ENCODE peak calls at places on chromosomes 4 and X, in nine cellular contexts. One of them, this sample, is unnamed.

GRCh38 chrX:41522681-41523080 is 75.5 kb downstream of the NYX start:
- DNase-seq in GM20000: no peak
- DNase-seq in lower leg skin: no peak
- DNase-seq in mesenchymal stem cell: no peak
- DNase-seq in endothelial cell: no peak
- DNase-seq in erythroblast: no peak
- DNase-seq in stimulated activated CD4-positive, alpha-beta T cell treated with anti-CD3 and anti-CD28 coated beads, Interleukin-12 subunit alpha, Interleukin-12 subunit beta, amount 100 ng/mL, for 48 hours: no peak
- DNase-seq in amniotic stem cell: no peak
- DNase-seq in neuronal stem cell: no peak
- DNase-seq in this sample: no peak

GRCh38 chrX:35890699-35891098 is 28.8 kb upstream of the CFAP47 start:
- DNase-seq in GM20000: peak
- DNase-seq in lower leg skin: no peak
- DNase-seq in mesenchymal stem cell: peak
- DNase-seq in endothelial cell: peak
- DNase-seq in erythroblast: peak
- DNase-seq in stimulated activated CD4-positive, alpha-beta T cell treated with anti-CD3 and anti-CD28 coated beads, Interleukin-12 subunit alpha, Interleukin-12 subunit beta, amount 100 ng/mL, for 48 hours: peak
- DNase-seq in amniotic stem cell: no peak
- DNase-seq in neuronal stem cell: peak
- DNase-seq in this sample: no peak

GRCh38 chr4:154743683-154744340 is at the start of gene LRAT:
- DNase-seq in GM20000: peak
- DNase-seq in lower leg skin: no peak
- DNase-seq in mesenchymal stem cell: no peak
- DNase-seq in endothelial cell: peak
- DNase-seq in erythroblast: peak
- DNase-seq in stimulated activated CD4-positive, alpha-beta T cell treated with anti-CD3 and anti-CD28 coated beads, Interleukin-12 subunit alpha, Interleukin-12 subunit beta, amount 100 ng/mL, for 48 hours: peak
- DNase-seq in amniotic stem cell: no peak
- DNase-seq in neuronal stem cell: no peak
- DNase-seq in this sample: peak

GRCh38 chr4:187021436-187022205 is 298.0 kb upstream of the FAT1 start:
- DNase-seq in GM20000: no peak
- DNase-seq in lower leg skin: no peak
- DNase-seq in mesenchymal stem cell: no peak
- DNase-seq in endothelial cell: no peak
- DNase-seq in erythroblast: no peak
- DNase-seq in stimulated activated CD4-positive, alpha-beta T cell treated with anti-CD3 and anti-CD28 coated beads, Interleukin-12 subunit alpha, Interleukin-12 subunit beta, amount 100 ng/mL, for 48 hours: no peak
- DNase-seq in amniotic stem cell: no peak
- DNase-seq in neuronal stem cell: no peak
- DNase-seq in this sample: no peak

GRCh38 chr4:128770807-128771206 is 38.7 kb upstream of the JADE1 start:
- DNase-seq in GM20000: no peak
- DNase-seq in lower leg skin: no peak
- DNase-seq in mesenchymal stem cell: no peak
- DNase-seq in endothelial cell: no peak
- DNase-seq in erythroblast: no peak
- DNase-seq in stimulated activated CD4-positive, alpha-beta T cell treated with anti-CD3 and anti-CD28 coated beads, Interleukin-12 subunit alpha, Interleukin-12 subunit beta, amount 100 ng/mL, for 48 hours: no peak
- DNase-seq in amniotic stem cell: no peak
- DNase-seq in neuronal stem cell: no peak
- DNase-seq in this sample: no peak

GRCh38 chrX:87299563-87300160 is 217.9 kb upstream of the KLHL4 start:
- DNase-seq in GM20000: peak
- DNase-seq in lower leg skin: no peak
- DNase-seq in mesenchymal stem cell: peak
- DNase-seq in endothelial cell: no peak
- DNase-seq in erythroblast: peak
- DNase-seq in stimulated activated CD4-positive, alpha-beta T cell treated with anti-CD3 and anti-CD28 coated beads, Interleukin-12 subunit alpha, Interleukin-12 subunit beta, amount 100 ng/mL, for 48 hours: peak
- DNase-seq in amniotic stem cell: no peak
- DNase-seq in neuronal stem cell: peak
- DNase-seq in this sample: no peak

GRCh38 chr4:100882661-100883060 is 364.8 kb upstream of the EMCN start:
- DNase-seq in GM20000: no peak
- DNase-seq in lower leg skin: no peak
- DNase-seq in mesenchymal stem cell: no peak
- DNase-seq in endothelial cell: no peak
- DNase-seq in erythroblast: no peak
- DNase-seq in stimulated activated CD4-positive, alpha-beta T cell treated with anti-CD3 and anti-CD28 coated beads, Interleukin-12 subunit alpha, Interleukin-12 subunit beta, amount 100 ng/mL, for 48 hours: no peak
- DNase-seq in amniotic stem cell: no peak
- DNase-seq in neuronal stem cell: no peak
- DNase-seq in this sample: no peak

GRCh38 chr4:2800691-2801596 is 8.1 kb downstream of the SH3BP2 start:
- DNase-seq in GM20000: peak
- DNase-seq in lower leg skin: peak
- DNase-seq in mesenchymal stem cell: peak
- DNase-seq in endothelial cell: peak
- DNase-seq in erythroblast: peak
- DNase-seq in stimulated activated CD4-positive, alpha-beta T cell treated with anti-CD3 and anti-CD28 coated beads, Interleukin-12 subunit alpha, Interleukin-12 subunit beta, amount 100 ng/mL, for 48 hours: no peak
- DNase-seq in amniotic stem cell: no peak
- DNase-seq in neuronal stem cell: peak
- DNase-seq in this sample: peak

GRCh38 chrX:129642641-129643040 is 12.1 kb downstream of the APLN start:
- DNase-seq in GM20000: no peak
- DNase-seq in lower leg skin: no peak
- DNase-seq in mesenchymal stem cell: peak
- DNase-seq in endothelial cell: no peak
- DNase-seq in erythroblast: no peak
- DNase-seq in stimulated activated CD4-positive, alpha-beta T cell treated with anti-CD3 and anti-CD28 coated beads, Interleukin-12 subunit alpha, Interleukin-12 subunit beta, amount 100 ng/mL, for 48 hours: no peak
- DNase-seq in amniotic stem cell: no peak
- DNase-seq in neuronal stem cell: no peak
- DNase-seq in this sample: no peak

GRCh38 chr4:22824091-22824490 is 131.4 kb downstream of the GBA3 start:
- DNase-seq in GM20000: no peak
- DNase-seq in lower leg skin: no peak
- DNase-seq in mesenchymal stem cell: no peak
- DNase-seq in endothelial cell: no peak
- DNase-seq in erythroblast: no peak
- DNase-seq in stimulated activated CD4-positive, alpha-beta T cell treated with anti-CD3 and anti-CD28 coated beads, Interleukin-12 subunit alpha, Interleukin-12 subunit beta, amount 100 ng/mL, for 48 hours: no peak
- DNase-seq in amniotic stem cell: no peak
- DNase-seq in neuronal stem cell: no peak
- DNase-seq in this sample: no peak

GRCh38 chrX:20973038-20973437 is 401.2 kb upstream of the CNKSR2 start:
- DNase-seq in GM20000: no peak
- DNase-seq in lower leg skin: no peak
- DNase-seq in mesenchymal stem cell: no peak
- DNase-seq in endothelial cell: no peak
- DNase-seq in erythroblast: no peak
- DNase-seq in stimulated activated CD4-positive, alpha-beta T cell treated with anti-CD3 and anti-CD28 coated beads, Interleukin-12 subunit alpha, Interleukin-12 subunit beta, amount 100 ng/mL, for 48 hours: no peak
- DNase-seq in amniotic stem cell: no peak
- DNase-seq in neuronal stem cell: no peak
- DNase-seq in this sample: no peak

GRCh38 chrX:8341814-8342590 is 122.6 kb upstream of the VCX3B start:
- DNase-seq in GM20000: no peak
- DNase-seq in lower leg skin: no peak
- DNase-seq in mesenchymal stem cell: no peak
- DNase-seq in endothelial cell: no peak
- DNase-seq in erythroblast: no peak
- DNase-seq in stimulated activated CD4-positive, alpha-beta T cell treated with anti-CD3 and anti-CD28 coated beads, Interleukin-12 subunit alpha, Interleukin-12 subunit beta, amount 100 ng/mL, for 48 hours: no peak
- DNase-seq in amniotic stem cell: no peak
- DNase-seq in neuronal stem cell: no peak
- DNase-seq in this sample: no peak

GRCh38 chr4:184315675-184316359 is 98.1 kb upstream of the ENPP6 start:
- DNase-seq in GM20000: no peak
- DNase-seq in lower leg skin: no peak
- DNase-seq in mesenchymal stem cell: no peak
- DNase-seq in endothelial cell: no peak
- DNase-seq in erythroblast: no peak
- DNase-seq in stimulated activated CD4-positive, alpha-beta T cell treated with anti-CD3 and anti-CD28 coated beads, Interleukin-12 subunit alpha, Interleukin-12 subunit beta, amount 100 ng/mL, for 48 hours: no peak
- DNase-seq in amniotic stem cell: no peak
- DNase-seq in neuronal stem cell: no peak
- DNase-seq in this sample: no peak

GRCh38 chr4:118284169-118284568 is 68.6 kb downstream of the PRSS12 start:
- DNase-seq in GM20000: no peak
- DNase-seq in lower leg skin: no peak
- DNase-seq in mesenchymal stem cell: no peak
- DNase-seq in endothelial cell: no peak
- DNase-seq in erythroblast: no peak
- DNase-seq in stimulated activated CD4-positive, alpha-beta T cell treated with anti-CD3 and anti-CD28 coated beads, Interleukin-12 subunit alpha, Interleukin-12 subunit beta, amount 100 ng/mL, for 48 hours: no peak
- DNase-seq in amniotic stem cell: no peak
- DNase-seq in neuronal stem cell: no peak
- DNase-seq in this sample: no peak